ENCODE peak calls at places on chromosomes 2 and 18, in five cellular contexts. I, T, Y, D and P are unnamed samples.

GRCh38 chr18:8045890-8046289 is 478.8 kb downstream of the PTPRM start:
- DNase-seq in I (no peak), T (no peak), Y (no peak), D (no peak), P (no peak)

GRCh38 chr2:7845332-7845731 is 836.5 kb upstream of the ID2 start:
- DNase-seq in I (no peak), T (no peak), Y (no peak), D (peak), P (no peak)

GRCh38 chr2:21317131-21317530 is 193.4 kb downstream of the TDRD15 start:
- DNase-seq in I (no peak), T (no peak), Y (peak), D (peak), P (no peak)

GRCh38 chr18:58105908-58106673 is 62.1 kb downstream of the NEDD4L start:
- DNase-seq in I (no peak), T (no peak), Y (no peak), D (peak), P (no peak)

GRCh38 chr2:19614066-19614465 is 255.6 kb upstream of the OSR1 start:
- DNase-seq in I (no peak), T (no peak), Y (no peak), D (peak), P (no peak)

GRCh38 chr18:59737776-59738295 is 40.6 kb upstream of the CCBE1 start:
- DNase-seq in I (no peak), T (no peak), Y (no peak), D (no peak), P (no peak)

GRCh38 chr18:12028674-12029073 is 47.4 kb downstream of the IMPA2 start:
- DNase-seq in I (no peak), T (no peak), Y (no peak), D (no peak), P (no peak)

GRCh38 chr2:113700186-113700841 is 56.1 kb downstream of the SLC35F5 start:
- DNase-seq in I (peak), T (no peak), Y (no peak), D (peak), P (peak)

GRCh38 chr2:172394008-172394407 is 33.4 kb upstream of the ITGA6 start:
- DNase-seq in I (no peak), T (no peak), Y (no peak), D (no peak), P (no peak)

GRCh38 chr18:44548291-44549221 is 132.1 kb upstream of the SETBP1 start:
- DNase-seq in I (no peak), T (no peak), Y (peak), D (no peak), P (no peak)

GRCh38 chr2:242015366-242016065 is 146.0 kb downstream of the RTP5 start:
- DNase-seq in I (no peak), T (no peak), Y (no peak), D (no peak), P (peak)

GRCh38 chr2:100721693-100722092 is 98.2 kb upstream of the NPAS2 start:
- DNase-seq in I (no peak), T (no peak), Y (no peak), D (no peak), P (no peak)

GRCh38 chr2:172079416-172079815 is 5.9 kb upstream of the DLX1 start:
- DNase-seq in I (no peak), T (no peak), Y (no peak), D (no peak), P (no peak)

GRCh38 chr2:218755198-218755566 is 26.8 kb upstream of the CYP27A1 start:
- DNase-seq in I (no peak), T (no peak), Y (no peak), D (no peak), P (no peak)

GRCh38 chr2:33292981-33293586 is 183.4 kb upstream of the RASGRP3 start:
- DNase-seq in I (no peak), T (no peak), Y (no peak), D (no peak), P (no peak)

DNA sequence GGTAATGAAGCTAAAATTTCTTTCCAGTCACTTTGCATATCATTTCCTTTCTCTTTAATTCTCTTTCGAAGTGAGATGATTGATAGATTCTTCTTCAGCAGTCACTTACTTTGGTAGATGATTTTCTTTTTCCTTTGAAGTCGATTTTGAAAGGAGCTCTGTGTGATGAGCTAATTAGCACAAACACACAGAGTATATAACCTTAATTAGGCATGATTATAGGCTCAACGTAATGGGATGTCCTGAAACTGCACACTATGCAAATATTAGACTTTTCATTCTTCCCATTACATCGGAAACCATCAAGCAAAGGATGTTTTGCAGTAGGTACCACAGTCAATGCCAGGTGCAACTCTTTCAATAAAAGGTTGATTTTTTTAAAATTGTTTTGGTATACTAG is 6.4 kb upstream of the CTLA4 start:
- DNase-seq in I (no peak), T (no peak), Y (no peak), D (no peak), P (no peak)
- H3K4me3 ChIP-seq in I (no peak), T (no peak), Y (no peak), D (no peak), P (no peak)

GRCh38 chr18:13530879-13531387 is 195.4 kb downstream of the FAM210A start:
- DNase-seq in I (peak), T (no peak), Y (peak), D (peak), P (no peak)
- H3K27ac ChIP-seq in I (no peak), T (no peak), Y (no peak), D (no peak), P (no peak)

GRCh38 chr2:212770240-212770639 is 231.6 kb upstream of the ERBB4 start:
- DNase-seq in I (no peak), T (no peak), Y (no peak), D (no peak), P (no peak)
- H3K4me3 ChIP-seq in I (no peak), T (no peak), Y (no peak), D (no peak), P (no peak)

DNA sequence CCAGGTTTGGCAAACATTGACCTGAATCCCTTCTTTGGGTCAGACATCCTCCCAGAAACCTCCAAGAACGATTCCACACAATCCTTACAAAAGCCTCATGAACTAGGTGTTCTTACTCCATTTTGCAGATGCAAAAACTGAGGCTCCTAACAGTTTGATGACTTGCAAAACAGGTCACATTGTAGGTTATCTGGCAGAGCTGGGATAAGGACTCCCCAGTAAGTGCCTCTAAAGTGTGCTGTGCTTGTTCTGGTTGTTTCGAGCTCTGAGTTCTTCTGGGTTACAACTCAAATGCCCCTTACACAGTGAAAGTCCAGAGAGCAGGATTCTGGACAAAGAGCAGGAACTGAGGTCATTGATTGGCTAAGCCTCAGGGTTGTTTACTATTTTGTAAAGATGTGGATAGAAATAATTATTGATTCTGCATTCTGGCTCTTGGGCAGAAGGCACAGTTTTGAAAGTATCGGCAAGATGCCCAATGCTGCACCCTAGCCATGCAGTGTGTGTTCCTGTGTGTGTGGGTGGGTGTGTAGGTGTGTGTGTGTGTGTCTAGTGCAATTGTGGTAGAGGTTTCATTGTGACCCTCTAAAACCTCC is 17.0 kb upstream of the IGFBP2 start:
- DNase-seq in I (no peak), T (no peak), Y (no peak), D (no peak), P (no peak)
- H3K27ac ChIP-seq in I (no peak), T (no peak), Y (no peak), D (no peak), P (no peak)

DNA sequence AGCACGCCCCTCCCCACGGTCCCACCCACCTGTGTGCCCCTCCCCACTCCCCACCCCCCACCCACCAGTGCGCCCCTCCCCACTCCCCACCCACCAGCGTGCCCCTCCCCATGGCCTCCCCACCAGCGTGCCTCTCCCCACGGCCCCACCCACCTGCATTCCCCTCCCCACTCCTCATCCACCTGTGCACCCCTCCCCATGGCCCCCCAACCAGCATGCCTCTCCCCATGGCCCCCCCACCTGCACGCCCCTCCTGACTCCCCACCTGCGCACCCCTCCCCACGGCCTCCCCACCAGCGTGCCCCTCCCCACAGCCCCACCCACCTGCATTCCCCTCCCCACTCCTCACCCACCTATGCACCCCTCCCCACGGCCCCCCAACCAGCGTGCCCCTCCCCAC is 190.2 kb downstream of the EIPR1 start:
- DNase-seq in I (no peak), T (no peak), Y (no peak), D (no peak), P (no peak)
- H3K4me3 ChIP-seq in I (no peak), T (no peak), Y (no peak), D (no peak), P (no peak)

DNA sequence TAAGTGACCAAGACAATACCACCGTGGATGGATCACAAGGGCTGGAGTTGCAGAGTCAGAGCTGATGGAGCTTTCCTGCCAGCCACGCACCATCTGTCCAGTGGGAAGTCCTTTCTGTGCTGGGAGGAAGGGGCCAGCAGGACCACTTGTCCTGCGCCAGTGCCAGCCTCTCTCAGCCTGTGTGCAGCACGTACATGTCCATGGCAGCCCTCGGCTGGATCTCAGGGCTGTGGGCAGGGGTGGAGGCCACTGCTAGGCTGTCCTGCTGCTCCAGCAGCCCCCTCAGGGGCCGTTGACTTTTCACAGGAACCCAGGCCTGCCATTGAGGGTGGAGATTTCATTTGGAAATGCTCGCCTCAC is 33.3 kb downstream of the RAB31 start:
- DNase-seq in I (no peak), T (no peak), Y (no peak), D (no peak), P (no peak)
- H3K27ac ChIP-seq in I (no peak), T (peak), Y (no peak), D (no peak), P (no peak)

DNA sequence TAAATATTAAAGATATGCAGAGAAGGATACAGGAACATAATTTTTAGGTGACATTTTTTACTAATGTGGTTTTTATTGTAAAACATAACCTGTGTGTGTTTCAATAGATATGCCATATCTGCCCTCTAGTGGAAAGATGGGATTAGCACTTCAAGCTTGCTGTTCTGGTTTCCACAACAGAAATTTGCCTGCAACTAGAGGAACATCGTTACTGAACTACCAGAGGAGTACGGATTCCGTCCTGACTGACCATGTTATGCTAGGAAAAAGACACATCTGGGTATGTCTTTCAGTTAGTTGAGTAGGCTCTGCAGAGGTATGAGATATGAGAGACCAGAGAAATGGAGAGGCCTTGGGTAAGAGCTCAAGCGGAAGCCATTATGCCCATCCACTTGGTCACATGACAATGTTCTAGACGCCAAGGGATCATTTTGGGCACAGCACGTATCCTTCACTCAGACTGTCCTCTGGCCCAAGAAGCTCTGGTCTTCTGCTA is 104.9 kb downstream of the MBD2 start:
- DNase-seq in I (no peak), T (peak), Y (peak), D (peak), P (no peak)
- H3K4me3 ChIP-seq in I (no peak), T (no peak), Y (no peak), D (no peak), P (peak)

GRCh38 chr18:3923750-3924149 is 473.8 kb downstream of the TGIF1 start:
- DNase-seq in I (no peak), T (no peak), Y (no peak), D (peak), P (no peak)
- H3K27ac ChIP-seq in I (no peak), T (no peak), Y (no peak), D (no peak), P (no peak)